ENCODE peak calls at places on chromosomes 12 and 14, in six cellular contexts. One of them, this sample, is unnamed.
A peak's percentile ranks its signal among the peaks of the same experiment; 100 is the strongest.

GRCh38 chr14:23514009-23514962 is 37.3 kb downstream of the ZFHX2 start:
- DNase-seq in lower lobe of right lung: no peak
- DNase-seq in fibroblast of lung: no peak
- DNase-seq in IMR-90: no peak
- DNase-seq in right atrium auricular region: no peak
- DNase-seq in heart left ventricle: peak; percentile 52
- DNase-seq in this sample: peak; percentile 89

GRCh38 chr12:124463341-124463861 is 104.0 kb downstream of the NCOR2 start:
- DNase-seq in lower lobe of right lung: peak; percentile 30
- DNase-seq in fibroblast of lung: no peak
- DNase-seq in IMR-90: no peak
- DNase-seq in right atrium auricular region: no peak
- DNase-seq in heart left ventricle: no peak
- DNase-seq in this sample: peak; percentile 61

GRCh38 chr14:71403673-71404072 is 496.4 kb downstream of the PCNX1 start:
- DNase-seq in lower lobe of right lung: no peak
- DNase-seq in fibroblast of lung: peak; percentile 27
- DNase-seq in IMR-90: peak; percentile 44
- DNase-seq in right atrium auricular region: no peak
- DNase-seq in heart left ventricle: no peak
- DNase-seq in this sample: no peak

GRCh38 chr14:102210421-102211042 is 70.8 kb downstream of the WDR20 start:
- DNase-seq in lower lobe of right lung: no peak
- DNase-seq in fibroblast of lung: no peak
- DNase-seq in IMR-90: no peak
- DNase-seq in right atrium auricular region: no peak
- DNase-seq in heart left ventricle: no peak
- DNase-seq in this sample: no peak

GRCh38 chr14:52563120-52563519 is 10.5 kb downstream of the GPR137C start:
- DNase-seq in lower lobe of right lung: no peak
- DNase-seq in fibroblast of lung: peak; percentile 46
- DNase-seq in IMR-90: peak; percentile 87
- DNase-seq in right atrium auricular region: no peak
- DNase-seq in heart left ventricle: no peak
- DNase-seq in this sample: no peak

GRCh38 chr14:68482018-68482417 is 310.8 kb downstream of the ZFP36L1 start:
- DNase-seq in lower lobe of right lung: no peak
- DNase-seq in fibroblast of lung: no peak
- DNase-seq in IMR-90: no peak
- DNase-seq in right atrium auricular region: no peak
- DNase-seq in heart left ventricle: no peak
- DNase-seq in this sample: no peak

GRCh38 chr14:53793790-53794560 is 162.7 kb downstream of the BMP4 start:
- DNase-seq in lower lobe of right lung: no peak
- DNase-seq in fibroblast of lung: peak; percentile 49
- DNase-seq in IMR-90: no peak
- DNase-seq in right atrium auricular region: no peak
- DNase-seq in heart left ventricle: no peak
- DNase-seq in this sample: no peak

GRCh38 chr14:100654025-100654813 is 67.0 kb upstream of the BEGAIN start:
- DNase-seq in lower lobe of right lung: no peak
- DNase-seq in fibroblast of lung: no peak
- DNase-seq in IMR-90: no peak
- DNase-seq in right atrium auricular region: no peak
- DNase-seq in heart left ventricle: no peak
- DNase-seq in this sample: no peak

GRCh38 chr14:23877538-23878180 is 75.9 kb upstream of the DHRS4 start:
- DNase-seq in lower lobe of right lung: no peak
- DNase-seq in fibroblast of lung: no peak
- DNase-seq in IMR-90: no peak
- DNase-seq in right atrium auricular region: no peak
- DNase-seq in heart left ventricle: no peak
- DNase-seq in this sample: no peak

GRCh38 chr14:47277703-47278102 is 397.7 kb downstream of the MDGA2 start:
- DNase-seq in lower lobe of right lung: no peak
- DNase-seq in fibroblast of lung: no peak
- DNase-seq in IMR-90: no peak
- DNase-seq in right atrium auricular region: no peak
- DNase-seq in heart left ventricle: no peak
- DNase-seq in this sample: no peak

GRCh38 chr12:63823040-63823439 is 21.5 kb upstream of the SRGAP1 start:
- DNase-seq in lower lobe of right lung: no peak
- DNase-seq in fibroblast of lung: no peak
- DNase-seq in IMR-90: no peak
- DNase-seq in right atrium auricular region: no peak
- DNase-seq in heart left ventricle: no peak
- DNase-seq in this sample: no peak

GRCh38 chr14:71135911-71136310 is 228.7 kb downstream of the PCNX1 start:
- DNase-seq in lower lobe of right lung: no peak
- DNase-seq in fibroblast of lung: no peak
- DNase-seq in IMR-90: no peak
- DNase-seq in right atrium auricular region: no peak
- DNase-seq in heart left ventricle: no peak
- DNase-seq in this sample: no peak

GRCh38 chr12:3538691-3539030 is 47.7 kb downstream of the PRMT8 start:
- DNase-seq in lower lobe of right lung: no peak
- DNase-seq in fibroblast of lung: no peak
- DNase-seq in IMR-90: no peak
- DNase-seq in right atrium auricular region: no peak
- DNase-seq in heart left ventricle: no peak
- DNase-seq in this sample: no peak

GRCh38 chr14:101628471-101628966 is 67.2 kb downstream of the DIO3 start:
- DNase-seq in lower lobe of right lung: peak; percentile 84
- DNase-seq in fibroblast of lung: peak; percentile 68
- DNase-seq in IMR-90: peak; percentile 36
- DNase-seq in right atrium auricular region: peak; percentile 75
- DNase-seq in heart left ventricle: peak; percentile 82
- DNase-seq in this sample: peak; percentile 76

GRCh38 chr14:88831285-88831684 is 6.8 kb downstream of the TTC8 start:
- DNase-seq in lower lobe of right lung: no peak
- DNase-seq in fibroblast of lung: peak; percentile 57
- DNase-seq in IMR-90: peak; percentile 81
- DNase-seq in right atrium auricular region: no peak
- DNase-seq in heart left ventricle: no peak
- DNase-seq in this sample: no peak

GRCh38 chr12:66633676-66634075 is 45.2 kb downstream of the GRIP1 start:
- DNase-seq in lower lobe of right lung: no peak
- DNase-seq in fibroblast of lung: peak; percentile 25
- DNase-seq in IMR-90: no peak
- DNase-seq in right atrium auricular region: no peak
- DNase-seq in heart left ventricle: no peak
- DNase-seq in this sample: no peak

GRCh38 chr12:17203497-17203896 is 597.5 kb upstream of the LMO3 start:
- DNase-seq in lower lobe of right lung: no peak
- DNase-seq in fibroblast of lung: no peak
- DNase-seq in IMR-90: no peak
- DNase-seq in right atrium auricular region: no peak
- DNase-seq in heart left ventricle: no peak
- DNase-seq in this sample: no peak

GRCh38 chr14:58912799-58913432 is 275.2 kb downstream of the DACT1 start:
- DNase-seq in lower lobe of right lung: no peak
- DNase-seq in fibroblast of lung: no peak
- DNase-seq in IMR-90: peak; percentile 64
- DNase-seq in right atrium auricular region: no peak
- DNase-seq in heart left ventricle: no peak
- DNase-seq in this sample: no peak

GRCh38 chr12:20268121-20268732 is 100.1 kb upstream of the PDE3A start:
- DNase-seq in lower lobe of right lung: no peak
- DNase-seq in fibroblast of lung: peak; percentile 7
- DNase-seq in IMR-90: peak; percentile 27
- DNase-seq in right atrium auricular region: no peak
- DNase-seq in heart left ventricle: no peak
- DNase-seq in this sample: no peak

GRCh38 chr12:3035815-3036702 is 41.1 kb upstream of the TSPAN9 start:
- DNase-seq in lower lobe of right lung: no peak
- DNase-seq in fibroblast of lung: peak; percentile 30
- DNase-seq in IMR-90: peak; percentile 21
- DNase-seq in right atrium auricular region: no peak
- DNase-seq in heart left ventricle: peak; percentile 13
- DNase-seq in this sample: peak; percentile 16

GRCh38 chr12:10331642-10332239 is 24.1 kb downstream of the KLRD1 start:
- DNase-seq in lower lobe of right lung: no peak
- DNase-seq in fibroblast of lung: peak; percentile 76
- DNase-seq in IMR-90: peak; percentile 62
- DNase-seq in right atrium auricular region: no peak
- DNase-seq in heart left ventricle: no peak
- DNase-seq in this sample: no peak

GRCh38 chr14:81625343-81625742 is 91.7 kb upstream of the SEL1L start:
- DNase-seq in lower lobe of right lung: no peak
- DNase-seq in fibroblast of lung: peak; percentile 2
- DNase-seq in IMR-90: no peak
- DNase-seq in right atrium auricular region: no peak
- DNase-seq in heart left ventricle: no peak
- DNase-seq in this sample: no peak

GRCh38 chr12:4843907-4844306 is 65.8 kb upstream of the KCNA1 start:
- DNase-seq in lower lobe of right lung: no peak
- DNase-seq in fibroblast of lung: no peak
- DNase-seq in IMR-90: no peak
- DNase-seq in right atrium auricular region: no peak
- DNase-seq in heart left ventricle: no peak
- DNase-seq in this sample: no peak

GRCh38 chr12:116803018-116803736 is 65.1 kb downstream of the RNFT2 start:
- DNase-seq in lower lobe of right lung: no peak
- DNase-seq in fibroblast of lung: no peak
- DNase-seq in IMR-90: no peak
- DNase-seq in right atrium auricular region: no peak
- DNase-seq in heart left ventricle: no peak
- DNase-seq in this sample: no peak

GRCh38 chr14:77158175-77158908 is 16.8 kb upstream of the ZDHHC22 start:
- DNase-seq in lower lobe of right lung: no peak
- DNase-seq in fibroblast of lung: peak; percentile 61
- DNase-seq in IMR-90: peak; percentile 71
- DNase-seq in right atrium auricular region: peak; percentile 58
- DNase-seq in heart left ventricle: peak; percentile 67
- DNase-seq in this sample: peak; percentile 87

GRCh38 chr12:95663525-95663924 is 112.2 kb upstream of the USP44 start:
- DNase-seq in lower lobe of right lung: no peak
- DNase-seq in fibroblast of lung: no peak
- DNase-seq in IMR-90: no peak
- DNase-seq in right atrium auricular region: no peak
- DNase-seq in heart left ventricle: no peak
- DNase-seq in this sample: no peak

GRCh38 chr14:56715938-56716337 is 94.3 kb downstream of the OTX2 start:
- DNase-seq in lower lobe of right lung: no peak
- DNase-seq in fibroblast of lung: no peak
- DNase-seq in IMR-90: no peak
- DNase-seq in right atrium auricular region: no peak
- DNase-seq in heart left ventricle: no peak
- DNase-seq in this sample: no peak
- TF ChIP-seq CTCF in lower lobe of right lung: no peak
- TF ChIP-seq CTCF in fibroblast of lung: no peak
- TF ChIP-seq CTCF in IMR-90: no peak
- TF ChIP-seq CTCF in right atrium auricular region: no peak
- TF ChIP-seq CTCF in heart left ventricle: no peak
- TF ChIP-seq CTCF in this sample: no peak

GRCh38 chr12:64824500-64825142 is at the start of gene TBC1D30:
- DNase-seq in lower lobe of right lung: peak; percentile 51
- DNase-seq in fibroblast of lung: no peak
- DNase-seq in IMR-90: peak; percentile 2
- DNase-seq in right atrium auricular region: no peak
- DNase-seq in heart left ventricle: peak; percentile 33
- DNase-seq in this sample: peak; percentile 34
- H3K27me3 ChIP-seq in lower lobe of right lung: peaks cover 48% of the 10 kb centered on the region
- H3K27me3 ChIP-seq in fibroblast of lung: peaks cover 29% of the 10 kb centered on the region
- H3K27me3 ChIP-seq in IMR-90: peaks cover 42% of the 10 kb centered on the region
- H3K27me3 ChIP-seq in right atrium auricular region: peaks cover 6% of the 10 kb centered on the region
- H3K27me3 ChIP-seq in heart left ventricle: peaks cover 43% of the 10 kb centered on the region
- H3K27me3 ChIP-seq in this sample: peaks cover 7% of the 10 kb centered on the region

DNA sequence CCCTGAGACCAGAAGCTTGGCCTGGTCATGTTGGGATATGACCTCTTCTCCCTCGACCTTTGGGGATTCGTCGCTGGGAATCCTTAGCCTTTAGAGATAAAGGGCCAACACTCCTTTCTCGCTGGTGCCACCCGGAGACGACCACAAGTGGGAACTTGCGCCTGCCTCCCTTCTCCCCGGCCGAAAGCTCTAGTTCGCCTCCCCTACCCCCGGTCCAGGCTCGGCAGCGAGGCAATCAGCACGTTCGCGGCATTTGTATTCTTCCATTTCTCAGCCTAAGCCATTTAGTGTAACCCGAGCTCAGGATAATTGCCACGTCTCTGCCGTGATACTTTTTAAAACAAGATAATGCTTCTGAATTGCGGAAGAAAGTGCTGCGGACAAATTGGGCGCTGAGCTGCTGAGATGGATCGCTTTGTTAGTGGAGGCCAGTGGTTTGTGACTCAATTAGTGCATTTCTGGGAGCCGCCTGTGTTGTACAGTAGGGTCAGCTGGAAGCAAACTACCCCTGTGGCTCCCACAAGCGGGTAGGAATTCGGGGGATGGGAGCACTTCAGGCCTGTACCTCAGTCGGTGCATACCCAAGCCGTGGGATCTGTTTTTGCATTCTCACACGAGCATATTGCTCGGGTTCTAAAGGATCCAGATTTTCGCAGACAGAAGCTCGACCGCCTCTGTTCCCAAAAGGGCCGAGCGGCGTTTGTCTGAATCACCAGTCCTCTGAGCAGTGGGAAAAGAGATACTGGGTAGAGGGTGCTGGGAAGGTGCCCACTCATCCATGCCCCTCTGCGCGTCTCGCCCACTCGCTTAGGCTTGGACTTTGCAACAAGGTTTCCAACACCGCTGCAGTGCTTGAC is 6.8 kb upstream of the SIX1 start:
- DNase-seq in lower lobe of right lung: no peak
- DNase-seq in fibroblast of lung: no peak
- DNase-seq in IMR-90: peak; percentile 25
- DNase-seq in right atrium auricular region: no peak
- DNase-seq in heart left ventricle: no peak
- DNase-seq in this sample: no peak
- H3K4me3 ChIP-seq in lower lobe of right lung: peak overlapping the region; percentile 66
- H3K4me3 ChIP-seq in fibroblast of lung: no peak overlapping the region
- H3K4me3 ChIP-seq in IMR-90: no peak overlapping the region
- H3K4me3 ChIP-seq in right atrium auricular region: peak overlapping the region; percentile 63
- H3K4me3 ChIP-seq in heart left ventricle: peak overlapping the region; percentile 73
- H3K4me3 ChIP-seq in this sample: peak overlapping the region; percentile 44

DNA sequence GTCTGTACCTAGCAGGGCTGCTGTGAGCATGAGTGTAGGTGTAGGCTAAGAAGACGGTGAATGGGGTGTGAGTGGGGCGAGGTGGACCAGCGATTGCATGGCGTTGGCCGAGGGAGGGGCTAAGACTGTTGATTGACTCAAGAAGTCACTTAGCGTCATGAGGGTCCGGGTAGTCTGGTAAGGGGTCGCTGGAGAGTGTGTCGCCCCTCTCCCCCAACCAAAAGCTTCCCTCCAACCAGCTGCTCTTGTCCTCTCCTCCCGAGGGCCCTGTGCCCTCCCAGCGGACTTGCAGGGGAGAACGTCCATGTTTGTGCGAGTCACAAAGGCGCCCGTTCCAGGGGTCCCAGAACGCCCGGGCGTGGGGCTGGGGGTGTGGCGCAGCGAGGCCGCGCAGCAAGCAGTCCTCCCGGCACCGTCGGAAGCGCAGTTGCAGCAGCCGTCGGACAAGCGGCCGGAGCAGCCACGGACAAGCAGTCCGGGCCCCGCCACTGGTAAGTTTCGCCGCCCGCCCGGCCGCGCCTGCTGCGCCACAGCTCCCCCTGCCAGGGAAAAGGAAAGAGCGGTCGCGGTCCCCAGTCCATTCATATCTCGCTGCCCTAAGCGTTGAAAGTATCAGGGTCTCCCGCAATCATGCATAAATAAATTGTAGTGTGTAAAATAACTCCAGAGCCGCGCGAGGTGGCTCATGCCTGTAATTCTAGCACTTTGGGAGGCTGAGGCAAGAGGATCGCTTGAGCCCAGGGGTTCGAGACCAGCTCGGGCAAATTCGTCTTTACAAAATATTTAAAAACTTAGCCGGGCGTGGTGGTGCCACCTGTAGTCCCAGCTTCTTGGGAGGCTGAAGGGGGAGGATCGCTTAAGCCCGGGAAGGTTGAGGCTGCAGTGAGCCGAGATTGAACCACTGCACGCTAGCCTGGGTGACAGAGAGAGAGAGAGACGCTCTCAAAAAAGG is at the start of gene CCDC63:
- DNase-seq in lower lobe of right lung: peak; percentile 63
- DNase-seq in fibroblast of lung: peak; percentile 41
- DNase-seq in IMR-90: no peak
- DNase-seq in right atrium auricular region: peak; percentile 63
- DNase-seq in heart left ventricle: peak; percentile 75
- DNase-seq in this sample: no peak
- TF ChIP-seq CTCF in lower lobe of right lung: peak; percentile 54
- TF ChIP-seq CTCF in fibroblast of lung: peak; percentile 30
- TF ChIP-seq CTCF in IMR-90: peak; percentile 36
- TF ChIP-seq CTCF in right atrium auricular region: peak; percentile 40
- TF ChIP-seq CTCF in heart left ventricle: peak; percentile 24
- TF ChIP-seq CTCF in this sample: peak; percentile 30

This sample was measured in dorsolateral prefrontal cortex.